ENCODE peak calls at places on chromosome 14, in ten cellular contexts. P is hepatocyte, X is cardiac muscle cell, B is dorsolateral prefrontal cortex, W is colonic mucosa, Z is astrocyte, L is lung, K is upper lobe of right lung, O is A549, T is left ventricle myocardium inferior. N is an unnamed sample.

GRCh38 chr14:67717048-67717447 is 15.4 kb downstream of the RDH12 start:
- DNase-seq in P (no peak), X (no peak), B (no peak), W (no peak), Z (no peak), L (no peak), K (no peak), O (no peak), T (no peak), N (no peak)

GRCh38 chr14:80493620-80494019 is 282.3 kb upstream of the DIO2 start:
- DNase-seq in P (no peak), X (no peak), B (no peak), W (no peak), Z (no peak), L (no peak), K (no peak), O (no peak), T (no peak), N (no peak)

GRCh38 chr14:75242546-75243273 is 35.9 kb upstream of the FOS start:
- DNase-seq in P (peak; percentile 75), X (peak; percentile 93), B (no peak), W (peak; percentile 55), Z (peak; percentile 83), L (no peak), K (peak; percentile 37), O (no peak), T (peak; percentile 28), N (no peak)

GRCh38 chr14:100654814-100655795 is 67.9 kb upstream of the BEGAIN start:
- DNase-seq in P (peak; percentile 78), X (no peak), B (no peak), W (peak; percentile 65), Z (peak; percentile 30), L (no peak), K (no peak), O (peak; percentile 30), T (no peak), N (peak; percentile 44)

GRCh38 chr14:72802588-72802946 is 91.3 kb downstream of the DPF3 start:
- DNase-seq in P (no peak), X (no peak), B (no peak), W (no peak), Z (no peak), L (no peak), K (no peak), O (no peak), T (no peak), N (no peak)

GRCh38 chr14:64671591-64671990 is 32.6 kb upstream of the PLEKHG3 start:
- DNase-seq in P (peak; percentile 85), X (peak; percentile 84), B (no peak), W (no peak), Z (peak; percentile 44), L (no peak), K (no peak), O (peak; percentile 72), T (no peak), N (no peak)

GRCh38 chr14:95025218-95025617 is 132.1 kb downstream of the DICER1 start:
- DNase-seq in P (no peak), X (no peak), B (no peak), W (no peak), Z (no peak), L (no peak), K (no peak), O (no peak), T (no peak), N (no peak)

GRCh38 chr14:81453166-81453766 is 53.1 kb upstream of the STON2 start:
- DNase-seq in P (peak; percentile 75), X (peak; percentile 70), B (no peak), W (peak; percentile 79), Z (peak; percentile 42), L (peak; percentile 52), K (no peak), O (peak; percentile 60), T (no peak), N (peak; percentile 68)

GRCh38 chr14:68958553-68958952 is 20.5 kb downstream of the ACTN1 start:
- DNase-seq in P (no peak), X (no peak), B (no peak), W (no peak), Z (peak; percentile 68), L (no peak), K (no peak), O (no peak), T (no peak), N (no peak)

GRCh38 chr14:41586237-41586636 is 20.4 kb upstream of the LRFN5 start:
- DNase-seq in P (no peak), X (peak; percentile 26), B (no peak), W (no peak), Z (no peak), L (no peak), K (no peak), O (no peak), T (no peak), N (no peak)

DNA sequence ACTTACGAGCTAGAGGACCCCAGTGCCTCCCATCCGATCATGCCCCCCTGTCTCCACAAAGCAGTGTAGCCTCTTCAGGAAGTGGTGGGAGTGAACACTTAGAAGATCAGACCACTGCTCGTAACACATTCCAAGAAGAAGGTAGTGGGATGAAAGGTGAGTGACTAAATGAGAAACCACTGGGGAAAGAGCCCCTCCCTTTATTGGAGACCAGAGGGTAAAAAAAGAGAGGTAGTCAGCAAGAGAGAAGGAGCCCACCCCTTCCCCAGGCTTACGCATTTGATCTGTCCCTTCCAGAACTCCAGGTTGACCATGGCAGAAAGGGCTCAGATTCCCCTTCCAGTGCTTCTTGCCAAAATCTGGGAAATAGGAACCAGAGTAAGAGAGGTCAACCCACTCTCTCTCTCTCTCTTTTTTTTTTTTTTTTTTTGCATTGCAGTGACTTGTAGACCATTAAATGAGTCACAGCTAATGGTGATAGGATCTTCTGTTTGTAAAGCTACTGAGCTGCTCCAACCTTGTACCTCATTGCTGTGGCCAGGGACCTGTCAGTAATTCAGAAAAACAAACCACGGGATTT is 165.4 kb downstream of the GCH1 start:
- DNase-seq in P (no peak), X (peak; percentile 75), B (no peak), W (no peak), Z (peak; percentile 91), L (no peak), K (no peak), O (no peak), T (no peak), N (no peak)
- H3K27ac ChIP-seq in P (no peak overlapping the region), X (peak overlapping the region; percentile 2), B (no peak overlapping the region), W (no peak overlapping the region), Z (no peak overlapping the region), L (no peak overlapping the region), K (no peak overlapping the region), O (no peak overlapping the region), T (peak overlapping the region; percentile 55), N (no peak overlapping the region)

DNA sequence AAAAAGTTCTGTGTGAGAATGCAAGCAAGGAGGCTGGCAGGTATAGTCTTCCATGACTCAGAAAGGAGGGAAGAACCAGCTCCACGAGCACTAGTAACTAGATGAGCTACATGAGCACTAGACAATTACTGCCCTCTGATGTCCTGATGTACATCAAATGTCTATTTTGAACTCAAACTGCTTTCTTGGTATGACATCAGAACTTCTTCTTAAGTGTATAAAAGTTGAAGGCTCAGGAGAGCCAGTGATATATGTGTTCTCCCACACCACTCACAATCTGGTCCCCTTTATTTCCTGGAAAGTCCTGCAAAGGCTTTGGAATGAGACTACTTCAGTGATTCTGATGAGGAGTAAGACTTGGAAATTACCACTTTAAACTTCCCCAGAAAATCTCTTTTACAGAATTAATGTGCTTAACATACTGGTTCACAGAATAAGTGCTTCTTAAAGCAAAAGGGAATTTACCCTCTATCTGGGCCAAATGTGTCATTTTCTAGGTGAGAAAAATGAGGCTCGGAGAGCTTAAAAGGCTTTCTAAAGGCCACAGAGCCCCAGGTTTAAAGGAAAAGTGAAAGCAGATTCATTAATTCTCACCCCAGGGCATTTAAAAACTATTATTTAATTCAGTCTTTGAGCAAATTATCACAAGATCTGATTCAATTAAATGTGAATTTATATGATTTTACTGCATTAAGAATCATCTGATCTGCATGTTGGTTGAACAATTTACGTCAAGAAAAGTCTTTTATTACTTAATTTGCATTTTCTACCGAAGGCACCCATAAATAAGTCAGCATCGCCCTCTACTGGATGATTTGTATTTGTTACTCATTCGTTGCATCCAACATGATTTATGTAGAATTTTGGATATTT is 18.8 kb upstream of the DHRS7 start:
- DNase-seq in P (peak; percentile 84), X (peak; percentile 82), B (no peak), W (no peak), Z (peak; percentile 46), L (no peak), K (no peak), O (peak; percentile 61), T (no peak), N (no peak)
- TF ChIP-seq CTCF in P (peak; percentile 85), X (peak; percentile 56), B (peak; percentile 91), W (peak; percentile 65), Z (peak; percentile 78), L (peak; percentile 79), K (peak; percentile 78), O (peak; percentile 96), T (peak; percentile 80), N (peak; percentile 59)

DNA sequence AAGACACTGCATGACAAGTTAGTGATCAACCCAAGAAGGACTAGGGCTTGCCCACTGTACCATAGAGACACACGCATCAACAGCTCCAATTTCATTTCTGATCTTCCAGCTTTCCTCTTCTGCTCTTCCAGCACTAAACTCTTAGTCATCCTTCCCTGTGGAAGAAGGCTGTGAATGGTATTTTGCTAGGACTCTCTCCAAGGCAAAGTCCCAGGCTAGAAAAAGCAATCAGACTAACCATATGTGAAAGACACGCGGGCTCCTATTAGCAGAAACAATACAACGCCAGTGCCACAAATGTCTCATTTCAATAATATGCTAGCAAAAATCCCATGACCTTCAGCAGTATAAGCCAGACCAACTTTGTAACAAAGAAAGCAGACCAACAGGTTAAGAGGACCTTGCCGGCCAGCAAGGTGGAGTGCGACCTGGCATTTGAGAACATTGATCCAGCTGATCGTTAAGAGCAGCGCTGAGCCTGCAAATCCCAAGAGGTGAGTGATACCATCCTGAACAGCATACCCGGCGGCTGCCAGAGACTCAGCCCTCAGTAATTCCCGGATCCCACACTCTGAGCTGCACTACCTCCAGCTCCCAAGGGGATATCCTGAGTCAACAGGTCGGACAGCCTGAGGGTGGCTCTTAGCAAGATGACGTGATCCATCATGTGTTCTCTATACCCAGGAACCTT is 132.5 kb downstream of the FOXN3 start:
- DNase-seq in P (no peak), X (no peak), B (no peak), W (no peak), Z (peak; percentile 85), L (no peak), K (no peak), O (no peak), T (no peak), N (peak; percentile 42)
- H3K27ac ChIP-seq in P (no peak overlapping the region), X (no peak overlapping the region), B (no peak overlapping the region), W (no peak overlapping the region), Z (peak overlapping the region; percentile 64), L (no peak overlapping the region), K (no peak overlapping the region), O (no peak overlapping the region), T (no peak overlapping the region), N (no peak overlapping the region)

DNA sequence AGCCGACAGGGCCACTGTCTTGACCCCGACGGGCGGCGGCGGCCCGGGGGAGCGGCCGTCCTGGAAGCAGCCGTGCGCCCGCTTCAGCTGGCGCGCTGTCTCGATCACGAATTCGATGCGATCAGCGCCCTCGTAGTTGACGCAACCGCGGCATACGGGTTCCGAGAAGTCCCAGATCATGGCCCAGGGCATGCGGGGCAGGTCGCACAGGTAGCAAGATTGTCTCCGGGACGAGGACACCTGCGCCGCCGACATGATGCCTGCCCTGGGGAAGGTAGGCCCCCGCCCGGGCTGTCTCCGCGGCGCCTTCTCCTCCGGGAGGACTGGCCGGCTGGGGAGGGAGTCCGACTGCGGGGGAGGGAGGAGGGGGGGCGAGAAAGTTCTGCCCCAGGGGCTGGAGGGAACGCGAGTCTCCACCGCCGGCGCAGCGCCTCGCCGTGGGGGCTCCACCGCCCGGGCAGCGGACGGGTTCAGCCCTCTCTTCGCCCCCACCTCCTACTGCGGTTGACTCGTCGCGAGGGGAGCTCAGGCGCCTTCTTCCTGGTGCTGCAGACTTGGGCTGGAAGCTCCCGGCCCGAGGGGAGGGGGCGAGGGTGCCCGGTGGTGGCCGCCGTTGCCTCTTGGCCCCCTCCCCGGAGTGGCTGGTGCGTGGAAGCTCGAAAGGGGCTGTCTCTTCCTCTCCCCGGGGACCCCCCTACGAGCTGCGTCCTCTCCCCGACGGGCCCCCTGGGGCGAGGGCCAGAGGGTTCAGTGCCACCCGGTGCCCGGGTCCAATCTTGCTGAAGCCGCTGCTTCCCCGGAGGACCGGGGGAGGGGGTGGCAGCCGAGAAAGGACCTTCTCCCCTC is 747 bp downstream of the IRF2BPL start:
- DNase-seq in P (peak; percentile 87), X (peak; percentile 86), B (peak; percentile 82), W (peak; percentile 75), Z (peak; percentile 65), L (peak; percentile 74), K (peak; percentile 92), O (peak; percentile 81), T (peak; percentile 76), N (peak; percentile 78)
- TF ChIP-seq CTCF in P (peak; percentile 26), X (no peak), B (no peak), W (no peak), Z (no peak), L (no peak), K (no peak), O (no peak), T (peak; percentile 8), N (no peak)

N was measured in pancreas.